ENCODE peak calls at places on chromosomes 11 and 22, in six cellular contexts. S, F, J, G, Z and R are unnamed samples.

GRCh38 chr11:97621282-97621681 is 1231.5 kb downstream of the JRKL start:
- DNase-seq in S (no peak), F (no peak), J (no peak), G (no peak), Z (no peak), R (no peak)

GRCh38 chr11:45846974-45847907 is at the start of gene CRY2:
- DNase-seq in S (peak), F (peak), J (peak), G (peak), Z (peak), R (peak)

GRCh38 chr11:104694259-104695070 is 203.8 kb downstream of the CASP12 start:
- DNase-seq in S (no peak), F (no peak), J (peak), G (no peak), Z (no peak), R (no peak)

GRCh38 chr22:37032535-37033460 is 13.3 kb downstream of the MPST start:
- DNase-seq in S (peak), F (no peak), J (peak), G (no peak), Z (no peak), R (no peak)

GRCh38 chr11:96925862-96926261 is 536.0 kb downstream of the JRKL start:
- DNase-seq in S (no peak), F (no peak), J (no peak), G (no peak), Z (no peak), R (no peak)

GRCh38 chr11:3109921-3110706 is 52.9 kb upstream of the CARS1 start:
- DNase-seq in S (peak), F (peak), J (peak), G (peak), Z (peak), R (no peak)

GRCh38 chr22:37051629-37052385 is at the start of gene KCTD17:
- DNase-seq in S (peak), F (peak), J (peak), G (peak), Z (peak), R (peak)

GRCh38 chr11:70076461-70076931 is 1.6 kb upstream of the ANO1 start:
- DNase-seq in S (no peak), F (peak), J (no peak), G (no peak), Z (no peak), R (no peak)

GRCh38 chr11:23404225-23405160 is 544.2 kb upstream of the CCDC179 start:
- DNase-seq in S (no peak), F (peak), J (no peak), G (no peak), Z (no peak), R (no peak)

GRCh38 chr11:66727883-66728759 is 895 bp downstream of the SPTBN2 start:
- DNase-seq in S (no peak), F (no peak), J (no peak), G (no peak), Z (no peak), R (no peak)

GRCh38 chr11:78350101-78350645 is 67.4 kb downstream of the GAB2 start:
- DNase-seq in S (no peak), F (no peak), J (peak), G (no peak), Z (no peak), R (peak)

GRCh38 chr11:107999759-108000455 is 8.8 kb upstream of the CUL5 start:
- DNase-seq in S (peak), F (no peak), J (peak), G (peak), Z (peak), R (no peak)

GRCh38 chr11:100576044-100577021 is 110.8 kb upstream of the ARHGAP42 start:
- DNase-seq in S (peak), F (no peak), J (peak), G (no peak), Z (peak), R (peak)

GRCh38 chr11:71342951-71343827 is 90.8 kb upstream of the SHANK2 start:
- DNase-seq in S (peak), F (peak), J (peak), G (peak), Z (no peak), R (no peak)

GRCh38 chr22:36328635-36329216 is 59.0 kb downstream of the MYH9 start:
- DNase-seq in S (peak), F (peak), J (peak), G (no peak), Z (no peak), R (peak)

GRCh38 chr11:67698247-67698646 is 23.8 kb upstream of the ALDH3B2 start:
- DNase-seq in S (peak), F (peak), J (peak), G (peak), Z (no peak), R (no peak)

GRCh38 chr11:60059052-60059451 is 2.6 kb downstream of the MS4A3 start:
- DNase-seq in S (no peak), F (no peak), J (no peak), G (no peak), Z (no peak), R (no peak)

GRCh38 chr22:30305519-30305905 is 16.2 kb upstream of the CASTOR1 start:
- DNase-seq in S (no peak), F (peak), J (peak), G (peak), Z (no peak), R (peak)